ENCODE peak calls at places on chromosomes 7 and 10, in ten cellular contexts. A is non-pigmented ciliary epithelial cell; M is HS-5; L is NT2/D1; R is T-helper 1 cell; W is EL; G is activated CD4-positive, CD25-positive, alpha-beta regulatory T cell; D is SK-N-MC; T is pons; J is ACHN. N is an unnamed sample.

GRCh38 chr7:51124321-51124720 is 192.3 kb downstream of the COBL start:
- DNase-seq in A (no peak), L (no peak), M (no peak), T (no peak), R (no peak), D (no peak), J (no peak), W (no peak), G (no peak), N (no peak)

GRCh38 chr10:13788701-13789447 is 202.1 kb downstream of the PRPF18 start:
- DNase-seq in W (peak; percentile 53), J (peak; percentile 43), M (no peak), D (no peak), T (peak; percentile 48), L (no peak), R (no peak), A (no peak), G (no peak), N (no peak)

GRCh38 chr7:42454006-42454405 is 217.0 kb upstream of the GLI3 start:
- DNase-seq in G (no peak), J (no peak), R (no peak), A (no peak), D (no peak), W (no peak), L (no peak), M (no peak), T (no peak), N (no peak)

GRCh38 chr7:2734084-2734601 is 46.1 kb downstream of the AMZ1 start:
- DNase-seq in D (no peak), G (no peak), A (no peak), T (no peak), R (no peak), W (no peak), J (no peak), M (no peak), L (no peak), N (no peak)

GRCh38 chr10:80552151-80552646 is 14.5 kb downstream of the SH2D4B start:
- DNase-seq in D (no peak), M (no peak), J (no peak), L (no peak), G (no peak), R (no peak), A (no peak), T (no peak), W (no peak), N (no peak)

GRCh38 chr7:391411-391951 is 101.5 kb downstream of the FOXL3 start:
- DNase-seq in W (no peak), A (no peak), R (no peak), M (no peak), T (no peak), D (no peak), J (no peak), G (no peak), L (no peak), N (no peak)

GRCh38 chr10:97136744-97137143 is 49.0 kb downstream of the SLIT1 start:
- DNase-seq in L (no peak), A (no peak), R (no peak), D (no peak), W (no peak), G (no peak), T (no peak), J (no peak), M (no peak), N (no peak)

GRCh38 chr10:49611166-49611814 is 1.2 kb downstream of the SLC18A3 start:
- DNase-seq in W (no peak), T (no peak), M (no peak), R (no peak), A (no peak), J (no peak), L (no peak), D (no peak), G (no peak), N (no peak)

GRCh38 chr7:1646957-1647891 is 22.9 kb upstream of the ELFN1 start:
- DNase-seq in J (no peak), G (no peak), M (no peak), T (no peak), R (no peak), D (peak; percentile 35), L (no peak), W (no peak), A (no peak), N (no peak)

GRCh38 chr10:84308481-84309304 is 19.7 kb upstream of the CCSER2 start:
- DNase-seq in A (peak; percentile 71), W (peak; percentile 63), J (peak; percentile 83), M (no peak), L (no peak), G (no peak), D (no peak), T (peak; percentile 60), R (peak; percentile 8), N (peak; percentile 45)

GRCh38 chr10:57188846-57189245 is 827.8 kb upstream of the ZWINT start:
- DNase-seq in L (no peak), T (no peak), J (no peak), M (no peak), R (no peak), G (no peak), D (no peak), W (no peak), A (no peak), N (no peak)

GRCh38 chr7:114921636-114922150 is at the start of gene MDFIC:
- DNase-seq in A (no peak), T (no peak), J (peak; percentile 35), W (no peak), L (no peak), M (no peak), G (no peak), D (no peak), R (peak; percentile 19), N (no peak)

GRCh38 chr10:70915206-70915605 is 26.8 kb upstream of the PCBD1 start:
- DNase-seq in A (no peak), G (no peak), R (no peak), M (no peak), W (no peak), J (no peak), T (no peak), D (no peak), L (no peak), N (no peak)

GRCh38 chr7:155262010-155262409 is 35.7 kb upstream of the INSIG1 start:
- DNase-seq in L (no peak), M (no peak), R (no peak), G (no peak), J (no peak), T (no peak), A (no peak), D (no peak), W (no peak), N (no peak)

GRCh38 chr7:38211940-38212339 is 33.9 kb downstream of the STARD3NL start:
- DNase-seq in M (no peak), A (no peak), W (no peak), J (no peak), R (no peak), D (no peak), L (no peak), T (peak; percentile 37), G (no peak), N (no peak)

GRCh38 chr10:59266321-59266720 is 89.9 kb downstream of the PHYHIPL start:
- DNase-seq in G (no peak), D (no peak), M (no peak), J (no peak), A (no peak), W (no peak), R (no peak), T (no peak), L (no peak), N (no peak)

GRCh38 chr10:106106114-106106513 is 1058.4 kb downstream of the SORCS1 start:
- DNase-seq in L (no peak), R (no peak), M (no peak), A (no peak), G (no peak), T (no peak), D (no peak), J (no peak), W (no peak), N (no peak)

GRCh38 chr7:129840757-129841156 is 112.0 kb downstream of the UBE2H start:
- DNase-seq in R (no peak), M (no peak), T (no peak), L (no peak), D (no peak), G (no peak), A (no peak), W (no peak), J (no peak), N (no peak)

GRCh38 chr7:26393855-26394254 is 102.2 kb downstream of the SNX10 start:
- DNase-seq in R (no peak), G (no peak), M (no peak), L (no peak), W (no peak), A (no peak), T (no peak), J (peak; percentile 80), D (no peak), N (no peak)

GRCh38 chr10:91194497-91195179 is 25.8 kb upstream of the PCGF5 start:
- DNase-seq in D (no peak), A (no peak), R (no peak), L (no peak), M (peak; percentile 56), W (peak; percentile 70), J (no peak), G (no peak), T (no peak), N (no peak)

GRCh38 chr10:69176823-69177222 is 3.2 kb upstream of the SUPV3L1 start:
- DNase-seq in R (no peak), T (no peak), A (no peak), L (no peak), G (no peak), W (no peak), M (no peak), D (no peak), J (no peak), N (no peak)

GRCh38 chr10:73887038-73888015 is 13.0 kb upstream of the CAMK2G start:
- DNase-seq in J (peak; percentile 97), D (no peak), W (peak; percentile 98), M (no peak), G (no peak), R (no peak), T (peak; percentile 56), A (peak; percentile 63), L (no peak), N (peak; percentile 81)

GRCh38 chr7:1026721-1027151 is 17.6 kb upstream of the GPR146 start:
- DNase-seq in G (no peak), R (no peak), A (no peak), W (no peak), L (no peak), T (no peak), M (no peak), J (no peak), D (no peak), N (no peak)

GRCh38 chr7:155456517-155456771 is 1.5 kb upstream of the EN2 start:
- DNase-seq in J (no peak), D (no peak), T (no peak), L (no peak), G (no peak), M (no peak), W (no peak), A (no peak), R (no peak), N (no peak)

GRCh38 chr7:106659963-106660861 is 746 bp downstream of the CCDC71L start:
- DNase-seq in J (peak; percentile 93), L (peak; percentile 85), D (no peak), R (peak; percentile 63), W (peak; percentile 74), G (peak; percentile 53), T (peak; percentile 28), A (no peak), M (peak; percentile 26), N (no peak)

GRCh38 chr10:88386878-88387773 is 196.0 kb downstream of the RNLS start:
- DNase-seq in R (no peak), D (peak; percentile 40), L (no peak), A (peak; percentile 97), G (no peak), W (peak; percentile 25), M (no peak), T (peak; percentile 81), J (peak; percentile 88), N (peak; percentile 35)

N was measured in smooth muscle cell of the brain vasculature.